ENCODE peak calls at places on chromosome 13, in six cellular contexts. S is NCI-H524; Q is tibial nerve; N is aorta; O is activated T-helper 9 cell treated with anti-CD3 and anti-CD28 coated beads, Interleukin-2, amount 50 U/mL, for 16 hours; U is mucosa of descending colon. B is an unnamed sample.

GRCh38 chr13:32851083-32852064 is 164.8 kb upstream of the KL start:
- DNase-seq in S (no peak), Q (peak), N (no peak), O (no peak), U (no peak), B (no peak)

GRCh38 chr13:53562419-53562818 is 533.8 kb downstream of the OLFM4 start:
- DNase-seq in S (no peak), Q (no peak), N (no peak), O (no peak), U (no peak), B (no peak)

GRCh38 chr13:75369986-75370385 is 112.0 kb downstream of the TBC1D4 start:
- DNase-seq in S (no peak), Q (no peak), N (no peak), O (no peak), U (no peak), B (no peak)

GRCh38 chr13:110015253-110015652 is 228.9 kb upstream of the IRS2 start:
- DNase-seq in S (no peak), Q (no peak), N (no peak), O (no peak), U (no peak), B (no peak)

GRCh38 chr13:58472483-58472882 is 840.9 kb downstream of the PCDH17 start:
- DNase-seq in S (no peak), Q (no peak), N (no peak), O (no peak), U (no peak), B (no peak)

GRCh38 chr13:21594715-21595545 is 9.0 kb downstream of the MICU2 start:
- DNase-seq in S (no peak), Q (no peak), N (no peak), O (no peak), U (no peak), B (no peak)

GRCh38 chr13:30354481-30355404 is 47.4 kb upstream of the KATNAL1 start:
- DNase-seq in S (no peak), Q (no peak), N (no peak), O (no peak), U (no peak), B (peak)

GRCh38 chr13:44298314-44298713 is 75.3 kb upstream of the SERP2 start:
- DNase-seq in S (no peak), Q (no peak), N (no peak), O (no peak), U (no peak), B (no peak)

GRCh38 chr13:100363351-100363750 is 225.2 kb downstream of the GGACT start:
- DNase-seq in S (no peak), Q (no peak), N (no peak), O (no peak), U (no peak), B (no peak)

GRCh38 chr13:110509971-110510786 is 51.3 kb downstream of the RAB20 start:
- DNase-seq in S (no peak), Q (no peak), N (no peak), O (no peak), U (no peak), B (no peak)

GRCh38 chr13:48108106-48108505 is 13.2 kb upstream of the MED4 start:
- DNase-seq in S (no peak), Q (no peak), N (no peak), O (no peak), U (no peak), B (no peak)

GRCh38 chr13:98959299-98959698 is 18.6 kb downstream of the DOCK9 start:
- DNase-seq in S (peak), Q (no peak), N (no peak), O (no peak), U (peak), B (no peak)

GRCh38 chr13:40190656-40191100 is 475.8 kb downstream of the FOXO1 start:
- DNase-seq in S (peak), Q (peak), N (no peak), O (peak), U (peak), B (peak)

GRCh38 chr13:109000207-109000606 is 370.8 kb downstream of the MYO16 start:
- DNase-seq in S (peak), Q (no peak), N (no peak), O (no peak), U (no peak), B (no peak)

GRCh38 chr13:47610687-47611086 is 390.4 kb downstream of the SUCLA2 start:
- DNase-seq in S (no peak), Q (no peak), N (no peak), O (no peak), U (no peak), B (no peak)

GRCh38 chr13:51590231-51590630 is 6.0 kb downstream of the WDFY2 start:
- DNase-seq in S (no peak), Q (no peak), N (no peak), O (no peak), U (no peak), B (no peak)

GRCh38 chr13:80630685-80631121 is 289.8 kb upstream of the SPRY2 start:
- DNase-seq in S (no peak), Q (peak), N (no peak), O (no peak), U (no peak), B (no peak)

GRCh38 chr13:73189365-73189764 is 130.6 kb downstream of the KLF5 start:
- DNase-seq in S (no peak), Q (no peak), N (no peak), O (no peak), U (no peak), B (no peak)

GRCh38 chr13:81745391-81745790 is 1404.5 kb upstream of the SPRY2 start:
- DNase-seq in S (peak), Q (no peak), N (no peak), O (no peak), U (no peak), B (no peak)

GRCh38 chr13:81305928-81306327 is 965.0 kb upstream of the SPRY2 start:
- DNase-seq in S (no peak), Q (no peak), N (no peak), O (no peak), U (no peak), B (no peak)

GRCh38 chr13:112943309-112944125 is 25.5 kb upstream of the MCF2L start:
- DNase-seq in S (peak), Q (no peak), N (peak), O (no peak), U (peak), B (no peak)

GRCh38 chr13:20173121-20173746 is 12.4 kb upstream of the GJA3 start:
- DNase-seq in S (no peak), Q (no peak), N (no peak), O (no peak), U (no peak), B (no peak)

GRCh38 chr13:36353001-36353400 is 6.8 kb upstream of the SPART start:
- DNase-seq in S (no peak), Q (no peak), N (no peak), O (no peak), U (no peak), B (no peak)

GRCh38 chr13:112397108-112397507 is 21.0 kb downstream of the SPACA7 start:
- DNase-seq in S (no peak), Q (no peak), N (no peak), O (no peak), U (no peak), B (no peak)

GRCh38 chr13:106376411-106377112 is 158.9 kb downstream of the EFNB2 start:
- DNase-seq in S (no peak), Q (no peak), N (no peak), O (no peak), U (no peak), B (peak)

GRCh38 chr13:31172535-31172934 is 10.8 kb upstream of the HSPH1 start:
- DNase-seq in S (no peak), Q (no peak), N (no peak), O (no peak), U (no peak), B (no peak)

GRCh38 chr13:30870049-30870884 is 35.8 kb upstream of the MEDAG start:
- DNase-seq in S (no peak), Q (peak), N (peak), O (no peak), U (peak), B (no peak)

GRCh38 chr13:90395348-90395747 is 952.1 kb upstream of the MIR17HG start:
- DNase-seq in S (no peak), Q (no peak), N (no peak), O (no peak), U (no peak), B (no peak)

GRCh38 chr13:23447927-23448326 is 14.4 kb upstream of the SACS start:
- DNase-seq in S (peak), Q (no peak), N (no peak), O (no peak), U (peak), B (no peak)

GRCh38 chr13:43245374-43245964 is 222.1 kb downstream of the DNAJC15 start:
- DNase-seq in S (no peak), Q (no peak), N (no peak), O (no peak), U (no peak), B (no peak)

GRCh38 chr13:78022164-78022877 is 103.7 kb upstream of the EDNRB start:
- DNase-seq in S (no peak), Q (peak), N (no peak), O (peak), U (peak), B (no peak)

GRCh38 chr13:49877629-49878218 is 58.4 kb downstream of the SPRYD7 start:
- DNase-seq in S (no peak), Q (no peak), N (no peak), O (no peak), U (no peak), B (no peak)

GRCh38 chr13:22108283-22108897 is 437.5 kb downstream of the FGF9 start:
- DNase-seq in S (no peak), Q (no peak), N (no peak), O (no peak), U (no peak), B (no peak)

GRCh38 chr13:31207630-31208549 is 8.1 kb downstream of the B3GLCT start:
- DNase-seq in S (peak), Q (no peak), N (no peak), O (no peak), U (no peak), B (no peak)

GRCh38 chr13:47831265-47831664 is 169.8 kb downstream of the SUCLA2 start:
- DNase-seq in S (no peak), Q (no peak), N (no peak), O (no peak), U (no peak), B (no peak)

GRCh38 chr13:99614465-99614885 is 113.2 kb downstream of the TM9SF2 start:
- DNase-seq in S (peak), Q (no peak), N (no peak), O (no peak), U (peak), B (no peak)

GRCh38 chr13:44874886-44875630 is 114.2 kb downstream of the NUFIP1 start:
- DNase-seq in S (no peak), Q (no peak), N (no peak), O (no peak), U (no peak), B (no peak)

GRCh38 chr13:59890064-59890463 is 273.7 kb downstream of the DIAPH3 start:
- DNase-seq in S (no peak), Q (no peak), N (no peak), O (no peak), U (peak), B (no peak)

GRCh38 chr13:28533049-28533436 is 38.1 kb upstream of the FLT1 start:
- DNase-seq in S (no peak), Q (no peak), N (no peak), O (no peak), U (no peak), B (no peak)

B was measured in caudate nucleus.